ENCODE peak calls at places on chromosomes 6 and 20, in eight cellular contexts. One of them, this sample, is unnamed.

GRCh38 chr6:4084444-4085328 is 5.7 kb upstream of the FAM217A start:
- DNase-seq in left lung: no peak
- DNase-seq in fibroblast of the aortic adventitia: no peak
- DNase-seq in Caco-2: no peak
- DNase-seq in glutamatergic neuron: no peak
- DNase-seq in dorsolateral prefrontal cortex: no peak
- DNase-seq in coronary artery: no peak
- DNase-seq in spleen: no peak
- DNase-seq in this sample: no peak

GRCh38 chr6:166989427-166990034 is 9.7 kb upstream of the CEP43 start:
- DNase-seq in dorsolateral prefrontal cortex: no peak
- DNase-seq in glutamatergic neuron: no peak
- DNase-seq in coronary artery: no peak
- DNase-seq in fibroblast of the aortic adventitia: peak; percentile 70
- DNase-seq in Caco-2: no peak
- DNase-seq in left lung: no peak
- DNase-seq in spleen: no peak
- DNase-seq in this sample: peak; percentile 39

GRCh38 chr6:35401514-35401913 is 50.6 kb upstream of the FANCE start:
- DNase-seq in left lung: no peak
- DNase-seq in Caco-2: no peak
- DNase-seq in dorsolateral prefrontal cortex: no peak
- DNase-seq in coronary artery: no peak
- DNase-seq in fibroblast of the aortic adventitia: no peak
- DNase-seq in glutamatergic neuron: no peak
- DNase-seq in spleen: no peak
- DNase-seq in this sample: peak; percentile 43

GRCh38 chr6:26186652-26187051 is 99.4 kb downstream of the HFE start:
- DNase-seq in left lung: no peak
- DNase-seq in Caco-2: no peak
- DNase-seq in fibroblast of the aortic adventitia: no peak
- DNase-seq in spleen: no peak
- DNase-seq in coronary artery: no peak
- DNase-seq in glutamatergic neuron: no peak
- DNase-seq in dorsolateral prefrontal cortex: no peak
- DNase-seq in this sample: no peak

GRCh38 chr6:1029196-1029595 is 282.7 kb upstream of the FOXQ1 start:
- DNase-seq in dorsolateral prefrontal cortex: no peak
- DNase-seq in fibroblast of the aortic adventitia: no peak
- DNase-seq in left lung: no peak
- DNase-seq in coronary artery: peak; percentile 21
- DNase-seq in spleen: no peak
- DNase-seq in Caco-2: no peak
- DNase-seq in glutamatergic neuron: peak; percentile 31
- DNase-seq in this sample: no peak

GRCh38 chr6:125974214-125974866 is 12.0 kb upstream of the TRMT11 start:
- DNase-seq in spleen: no peak
- DNase-seq in fibroblast of the aortic adventitia: peak; percentile 86
- DNase-seq in dorsolateral prefrontal cortex: no peak
- DNase-seq in left lung: no peak
- DNase-seq in coronary artery: no peak
- DNase-seq in glutamatergic neuron: no peak
- DNase-seq in Caco-2: no peak
- DNase-seq in this sample: peak; percentile 66

GRCh38 chr6:105402981-105403935 is at the start of gene PREP:
- DNase-seq in spleen: peak; percentile 98
- DNase-seq in left lung: peak; percentile 99
- DNase-seq in coronary artery: peak; percentile 85
- DNase-seq in glutamatergic neuron: peak; percentile 86
- DNase-seq in fibroblast of the aortic adventitia: peak; percentile 81
- DNase-seq in dorsolateral prefrontal cortex: peak; percentile 79
- DNase-seq in Caco-2: peak; percentile 82
- DNase-seq in this sample: peak; percentile 85

GRCh38 chr6:41336824-41337223 is 1.4 kb downstream of the NCR2 start:
- DNase-seq in glutamatergic neuron: no peak
- DNase-seq in Caco-2: no peak
- DNase-seq in dorsolateral prefrontal cortex: no peak
- DNase-seq in left lung: no peak
- DNase-seq in fibroblast of the aortic adventitia: no peak
- DNase-seq in coronary artery: no peak
- DNase-seq in spleen: no peak
- DNase-seq in this sample: no peak

GRCh38 chr6:118509009-118509617 is 39.0 kb upstream of the PLN start:
- DNase-seq in coronary artery: no peak
- DNase-seq in fibroblast of the aortic adventitia: peak; percentile 52
- DNase-seq in left lung: no peak
- DNase-seq in Caco-2: no peak
- DNase-seq in glutamatergic neuron: peak; percentile 22
- DNase-seq in spleen: no peak
- DNase-seq in dorsolateral prefrontal cortex: no peak
- DNase-seq in this sample: peak; percentile 43

GRCh38 chr20:45028424-45029136 is 62.3 kb downstream of the STK4 start:
- DNase-seq in glutamatergic neuron: no peak
- DNase-seq in Caco-2: no peak
- DNase-seq in spleen: no peak
- DNase-seq in left lung: no peak
- DNase-seq in coronary artery: no peak
- DNase-seq in dorsolateral prefrontal cortex: no peak
- DNase-seq in fibroblast of the aortic adventitia: no peak
- DNase-seq in this sample: no peak

GRCh38 chr6:56866917-56867522 is 87.9 kb upstream of the BEND6 start:
- DNase-seq in left lung: no peak
- DNase-seq in spleen: no peak
- DNase-seq in glutamatergic neuron: no peak
- DNase-seq in dorsolateral prefrontal cortex: no peak
- DNase-seq in coronary artery: no peak
- DNase-seq in Caco-2: no peak
- DNase-seq in fibroblast of the aortic adventitia: peak; percentile 48
- DNase-seq in this sample: peak; percentile 58

GRCh38 chr6:169700296-169700695 is 1.5 kb downstream of the WDR27 start:
- DNase-seq in coronary artery: no peak
- DNase-seq in fibroblast of the aortic adventitia: peak; percentile 37
- DNase-seq in spleen: no peak
- DNase-seq in glutamatergic neuron: no peak
- DNase-seq in left lung: no peak
- DNase-seq in Caco-2: no peak
- DNase-seq in dorsolateral prefrontal cortex: no peak
- DNase-seq in this sample: no peak

GRCh38 chr6:32198866-32199265 is 6.4 kb upstream of the GPSM3 start:
- DNase-seq in dorsolateral prefrontal cortex: no peak
- DNase-seq in glutamatergic neuron: no peak
- DNase-seq in fibroblast of the aortic adventitia: no peak
- DNase-seq in spleen: peak; percentile 79
- DNase-seq in left lung: no peak
- DNase-seq in Caco-2: no peak
- DNase-seq in coronary artery: no peak
- DNase-seq in this sample: no peak

GRCh38 chr6:85372915-85373270 is 77.0 kb upstream of the NT5E start:
- DNase-seq in spleen: no peak
- DNase-seq in glutamatergic neuron: no peak
- DNase-seq in dorsolateral prefrontal cortex: no peak
- DNase-seq in Caco-2: no peak
- DNase-seq in fibroblast of the aortic adventitia: no peak
- DNase-seq in coronary artery: no peak
- DNase-seq in left lung: no peak
- DNase-seq in this sample: no peak

GRCh38 chr20:46371656-46372055 is 34.8 kb downstream of the ELMO2 start:
- DNase-seq in fibroblast of the aortic adventitia: no peak
- DNase-seq in dorsolateral prefrontal cortex: no peak
- DNase-seq in spleen: no peak
- DNase-seq in left lung: no peak
- DNase-seq in coronary artery: no peak
- DNase-seq in Caco-2: no peak
- DNase-seq in glutamatergic neuron: no peak
- DNase-seq in this sample: peak; percentile 70

GRCh38 chr6:89952696-89953095 is 58.4 kb downstream of the GJA10 start:
- DNase-seq in spleen: no peak
- DNase-seq in left lung: no peak
- DNase-seq in glutamatergic neuron: no peak
- DNase-seq in coronary artery: no peak
- DNase-seq in Caco-2: no peak
- DNase-seq in fibroblast of the aortic adventitia: no peak
- DNase-seq in dorsolateral prefrontal cortex: no peak
- DNase-seq in this sample: peak; percentile 80

GRCh38 chr6:26122005-26122388 is 34.8 kb downstream of the HFE start:
- DNase-seq in left lung: no peak
- DNase-seq in coronary artery: no peak
- DNase-seq in fibroblast of the aortic adventitia: no peak
- DNase-seq in glutamatergic neuron: no peak
- DNase-seq in Caco-2: no peak
- DNase-seq in spleen: no peak
- DNase-seq in dorsolateral prefrontal cortex: no peak
- DNase-seq in this sample: no peak

DNA sequence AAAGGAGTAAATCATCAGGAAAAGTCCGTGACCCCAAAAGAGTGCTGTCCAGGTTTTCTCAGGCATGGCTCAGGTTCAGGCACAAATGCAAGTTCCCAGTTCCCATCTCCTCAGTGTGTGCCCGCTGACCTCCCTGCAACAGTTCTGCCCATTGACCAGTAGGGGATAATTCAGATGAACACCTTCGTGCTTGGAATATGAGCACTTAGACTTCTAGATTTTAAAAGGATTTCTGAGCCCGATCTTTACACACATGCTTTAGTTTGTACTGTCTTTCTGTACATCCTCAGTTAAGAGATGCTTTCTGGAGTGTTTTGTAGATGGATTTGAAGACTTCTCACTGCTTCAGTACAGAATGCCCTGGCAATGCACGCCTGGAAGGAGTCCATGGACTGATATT is 239.7 kb upstream of the PLCB4 start:
- DNase-seq in spleen: no peak
- DNase-seq in Caco-2: no peak
- DNase-seq in left lung: no peak
- DNase-seq in coronary artery: no peak
- DNase-seq in fibroblast of the aortic adventitia: no peak
- DNase-seq in glutamatergic neuron: no peak
- DNase-seq in dorsolateral prefrontal cortex: no peak
- DNase-seq in this sample: peak; percentile 9
- TF ChIP-seq CTCF in spleen: no peak
- TF ChIP-seq CTCF in Caco-2: peak; percentile 34
- TF ChIP-seq CTCF in left lung: no peak
- TF ChIP-seq CTCF in coronary artery: no peak
- TF ChIP-seq CTCF in fibroblast of the aortic adventitia: no peak
- TF ChIP-seq CTCF in glutamatergic neuron: peak; percentile 68
- TF ChIP-seq CTCF in dorsolateral prefrontal cortex: no peak
- TF ChIP-seq CTCF in this sample: no peak

GRCh38 chr6:135540207-135540877 is 42.8 kb upstream of the AHI1 start:
- DNase-seq in dorsolateral prefrontal cortex: no peak
- DNase-seq in fibroblast of the aortic adventitia: peak; percentile 80
- DNase-seq in Caco-2: no peak
- DNase-seq in spleen: no peak
- DNase-seq in coronary artery: no peak
- DNase-seq in glutamatergic neuron: no peak
- DNase-seq in left lung: no peak
- DNase-seq in this sample: peak; percentile 29
- TF ChIP-seq CTCF in dorsolateral prefrontal cortex: peak; percentile 23
- TF ChIP-seq CTCF in fibroblast of the aortic adventitia: peak; percentile 68
- TF ChIP-seq CTCF in Caco-2: no peak
- TF ChIP-seq CTCF in spleen: no peak
- TF ChIP-seq CTCF in coronary artery: no peak
- TF ChIP-seq CTCF in glutamatergic neuron: no peak
- TF ChIP-seq CTCF in left lung: no peak
- TF ChIP-seq CTCF in this sample: no peak

DNA sequence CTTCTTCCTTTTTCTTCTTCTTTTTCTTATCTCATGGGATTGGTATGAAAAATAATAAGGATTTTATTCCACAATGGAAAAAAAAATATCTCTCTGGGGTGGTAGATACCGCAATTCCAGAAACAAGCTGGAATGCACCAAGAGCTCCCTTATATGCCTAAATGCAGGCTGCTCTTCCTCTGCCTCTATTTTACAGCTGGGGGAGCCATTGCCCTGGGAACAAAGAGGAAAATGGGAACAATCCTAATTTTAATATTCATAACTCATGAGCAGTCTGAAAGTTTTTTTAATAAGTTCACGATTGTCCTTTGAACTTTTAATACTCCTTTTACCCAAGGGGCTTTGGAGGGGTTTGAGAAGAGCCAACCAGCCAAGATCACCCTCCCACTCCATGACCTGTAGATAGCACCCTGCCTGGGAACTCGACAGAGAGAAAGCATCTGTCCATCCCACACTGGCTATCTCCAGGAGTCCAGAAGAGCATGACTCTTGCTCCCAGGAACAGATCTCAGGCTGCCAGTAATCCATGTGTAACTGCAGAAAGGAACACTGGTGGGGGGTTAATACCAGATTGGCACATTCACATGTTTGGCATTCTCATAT is 74.7 kb downstream of the CD83 start:
- DNase-seq in Caco-2: no peak
- DNase-seq in coronary artery: no peak
- DNase-seq in fibroblast of the aortic adventitia: peak; percentile 10
- DNase-seq in dorsolateral prefrontal cortex: no peak
- DNase-seq in spleen: no peak
- DNase-seq in left lung: no peak
- DNase-seq in glutamatergic neuron: no peak
- DNase-seq in this sample: no peak
- TF ChIP-seq CTCF in Caco-2: no peak
- TF ChIP-seq CTCF in coronary artery: no peak
- TF ChIP-seq CTCF in fibroblast of the aortic adventitia: peak; percentile 25
- TF ChIP-seq CTCF in dorsolateral prefrontal cortex: no peak
- TF ChIP-seq CTCF in spleen: no peak
- TF ChIP-seq CTCF in left lung: no peak
- TF ChIP-seq CTCF in glutamatergic neuron: no peak
- TF ChIP-seq CTCF in this sample: no peak

GRCh38 chr20:17287998-17288397 is 61.2 kb downstream of the PCSK2 start:
- DNase-seq in fibroblast of the aortic adventitia: no peak
- DNase-seq in spleen: no peak
- DNase-seq in Caco-2: no peak
- DNase-seq in glutamatergic neuron: no peak
- DNase-seq in left lung: no peak
- DNase-seq in dorsolateral prefrontal cortex: no peak
- DNase-seq in coronary artery: no peak
- DNase-seq in this sample: no peak

DNA sequence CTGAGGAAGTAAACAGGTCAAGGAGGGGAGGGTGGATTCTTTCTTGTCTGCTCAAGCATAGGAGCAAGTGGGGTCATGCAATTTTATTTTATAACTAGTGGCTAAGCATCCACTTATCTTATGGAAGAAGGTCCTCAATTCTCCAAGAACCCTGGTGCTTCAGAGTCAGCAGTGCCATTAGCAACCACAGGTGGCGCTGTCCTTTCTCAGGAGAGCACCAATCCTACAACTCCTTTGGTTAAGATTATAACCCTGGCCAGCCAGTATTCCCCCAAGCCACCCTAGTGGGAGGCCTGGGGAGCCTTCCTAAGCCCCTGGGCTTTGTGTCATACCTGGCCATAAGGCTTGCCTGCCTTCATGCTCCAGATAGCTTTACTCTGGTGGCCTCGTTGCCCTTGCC is 60.7 kb downstream of the PCSK2 start:
- DNase-seq in spleen: no peak
- DNase-seq in coronary artery: no peak
- DNase-seq in Caco-2: no peak
- DNase-seq in dorsolateral prefrontal cortex: no peak
- DNase-seq in fibroblast of the aortic adventitia: no peak
- DNase-seq in glutamatergic neuron: peak; percentile 22
- DNase-seq in left lung: no peak
- DNase-seq in this sample: no peak
- TF ChIP-seq CTCF in spleen: no peak
- TF ChIP-seq CTCF in coronary artery: no peak
- TF ChIP-seq CTCF in Caco-2: peak; percentile 31
- TF ChIP-seq CTCF in dorsolateral prefrontal cortex: no peak
- TF ChIP-seq CTCF in fibroblast of the aortic adventitia: no peak
- TF ChIP-seq CTCF in glutamatergic neuron: peak; percentile 47
- TF ChIP-seq CTCF in left lung: no peak
- TF ChIP-seq CTCF in this sample: peak; percentile 25

This sample was measured in MCF 10A.